ENCODE peak calls at places on chromosomes 11 and 22, in six cellular contexts. One of them, this sample, is unnamed.

GRCh38 chr11:123567466-123567865 is 87.0 kb downstream of the SCN3B start:
- DNase-seq in IMR-90: no peak
- DNase-seq in neural crest cell: no peak
- DNase-seq in upper lobe of right lung: no peak
- DNase-seq in AG09319: no peak
- DNase-seq in heart left ventricle: no peak
- DNase-seq in this sample: no peak

GRCh38 chr22:43152355-43153071 is 1.2 kb downstream of the TSPO start:
- DNase-seq in heart left ventricle: peak; percentile 72
- DNase-seq in neural crest cell: no peak
- DNase-seq in AG09319: peak; percentile 39
- DNase-seq in IMR-90: peak; percentile 22
- DNase-seq in upper lobe of right lung: peak; percentile 92
- DNase-seq in this sample: no peak

GRCh38 chr22:47210112-47210657 is 447.7 kb downstream of the TBC1D22A start:
- DNase-seq in AG09319: no peak
- DNase-seq in neural crest cell: no peak
- DNase-seq in heart left ventricle: no peak
- DNase-seq in IMR-90: no peak
- DNase-seq in upper lobe of right lung: no peak
- DNase-seq in this sample: no peak

GRCh38 chr11:73612601-73613137 is 14.8 kb upstream of the FAM168A start:
- DNase-seq in neural crest cell: no peak
- DNase-seq in heart left ventricle: no peak
- DNase-seq in upper lobe of right lung: no peak
- DNase-seq in IMR-90: peak; percentile 8
- DNase-seq in AG09319: no peak
- DNase-seq in this sample: no peak

GRCh38 chr11:125553357-125553756 is 15.9 kb upstream of the EI24 start:
- DNase-seq in neural crest cell: no peak
- DNase-seq in AG09319: no peak
- DNase-seq in heart left ventricle: no peak
- DNase-seq in IMR-90: no peak
- DNase-seq in upper lobe of right lung: no peak
- DNase-seq in this sample: no peak

GRCh38 chr11:102254047-102254446 is 63.2 kb upstream of the BIRC3 start:
- DNase-seq in upper lobe of right lung: no peak
- DNase-seq in IMR-90: no peak
- DNase-seq in heart left ventricle: no peak
- DNase-seq in AG09319: no peak
- DNase-seq in neural crest cell: no peak
- DNase-seq in this sample: no peak

GRCh38 chr11:2559527-2560311 is 114.9 kb downstream of the KCNQ1 start:
- DNase-seq in heart left ventricle: no peak
- DNase-seq in neural crest cell: no peak
- DNase-seq in AG09319: no peak
- DNase-seq in upper lobe of right lung: peak; percentile 56
- DNase-seq in IMR-90: no peak
- DNase-seq in this sample: peak; percentile 87

GRCh38 chr11:75105462-75105925 is 8.8 kb upstream of the OR2AT4 start:
- DNase-seq in upper lobe of right lung: no peak
- DNase-seq in neural crest cell: peak; percentile 22
- DNase-seq in heart left ventricle: no peak
- DNase-seq in AG09319: no peak
- DNase-seq in IMR-90: no peak
- DNase-seq in this sample: no peak

GRCh38 chr11:34166806-34167740 is 61.6 kb downstream of the NAT10 start:
- DNase-seq in IMR-90: no peak
- DNase-seq in AG09319: no peak
- DNase-seq in heart left ventricle: no peak
- DNase-seq in neural crest cell: no peak
- DNase-seq in upper lobe of right lung: no peak
- DNase-seq in this sample: no peak

GRCh38 chr11:33801821-33802413 is 27.6 kb upstream of the FBXO3 start:
- DNase-seq in upper lobe of right lung: no peak
- DNase-seq in heart left ventricle: no peak
- DNase-seq in neural crest cell: no peak
- DNase-seq in AG09319: no peak
- DNase-seq in IMR-90: no peak
- DNase-seq in this sample: no peak

GRCh38 chr11:78354741-78355705 is 62.6 kb downstream of the GAB2 start:
- DNase-seq in neural crest cell: no peak
- DNase-seq in AG09319: peak; percentile 32
- DNase-seq in upper lobe of right lung: peak; percentile 66
- DNase-seq in IMR-90: no peak
- DNase-seq in heart left ventricle: no peak
- DNase-seq in this sample: no peak

GRCh38 chr11:61149624-61150615 is 11.3 kb downstream of the VPS37C start:
- DNase-seq in upper lobe of right lung: peak; percentile 60
- DNase-seq in AG09319: no peak
- DNase-seq in IMR-90: peak; percentile 63
- DNase-seq in heart left ventricle: no peak
- DNase-seq in neural crest cell: peak; percentile 31
- DNase-seq in this sample: no peak

GRCh38 chr11:66150140-66150539 is 80.1 kb downstream of the PACS1 start:
- DNase-seq in heart left ventricle: no peak
- DNase-seq in AG09319: no peak
- DNase-seq in upper lobe of right lung: no peak
- DNase-seq in IMR-90: peak; percentile 8
- DNase-seq in neural crest cell: no peak
- DNase-seq in this sample: no peak

GRCh38 chr11:124535552-124536232 is 7.8 kb downstream of the OR8B12 start:
- DNase-seq in heart left ventricle: no peak
- DNase-seq in upper lobe of right lung: no peak
- DNase-seq in neural crest cell: no peak
- DNase-seq in IMR-90: peak; percentile 6
- DNase-seq in AG09319: no peak
- DNase-seq in this sample: no peak

GRCh38 chr11:12154871-12155668 is 44.7 kb downstream of the MICAL2 start:
- DNase-seq in IMR-90: no peak
- DNase-seq in upper lobe of right lung: no peak
- DNase-seq in neural crest cell: no peak
- DNase-seq in AG09319: no peak
- DNase-seq in heart left ventricle: no peak
- DNase-seq in this sample: no peak

GRCh38 chr11:665707-666281 is 28.7 kb downstream of the DRD4 start:
- DNase-seq in neural crest cell: no peak
- DNase-seq in IMR-90: peak; percentile 29
- DNase-seq in upper lobe of right lung: no peak
- DNase-seq in heart left ventricle: no peak
- DNase-seq in AG09319: no peak
- DNase-seq in this sample: no peak

DNA sequence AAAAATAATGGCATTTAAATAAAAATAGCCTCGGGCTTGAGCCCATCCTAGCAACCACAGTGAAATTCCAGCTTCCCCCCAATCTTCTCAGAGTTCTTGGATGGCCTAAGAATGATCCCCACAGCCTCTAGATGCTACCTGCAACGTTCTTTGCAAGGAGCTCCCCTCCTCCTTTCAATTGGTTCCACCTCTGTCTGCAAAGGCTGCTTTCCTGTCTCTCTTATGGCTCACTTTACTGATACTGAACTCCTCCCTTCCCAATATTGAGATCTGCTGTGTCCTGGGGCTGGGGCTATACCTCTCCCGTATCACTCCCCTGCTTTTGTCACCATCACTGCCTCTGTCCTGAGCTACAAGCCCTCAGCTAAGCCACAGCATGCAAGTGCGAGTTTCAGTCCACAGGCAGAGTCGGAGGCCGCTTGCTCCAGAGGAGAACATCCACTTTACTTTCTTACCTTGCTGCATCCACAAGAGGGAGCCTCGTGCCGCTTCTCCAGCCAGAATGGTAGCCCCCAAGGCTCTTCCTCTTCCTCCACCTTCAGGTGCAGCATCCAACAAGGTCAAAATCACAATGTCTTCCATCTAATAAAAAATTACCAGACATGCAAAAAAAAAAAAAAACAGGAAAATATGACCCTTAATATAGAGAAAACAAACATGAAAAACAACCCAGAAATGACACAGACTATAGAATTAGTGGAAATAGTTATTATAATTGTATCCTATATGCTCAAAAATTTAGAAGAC is 48.6 kb upstream of the TMEM45B start:
- DNase-seq in neural crest cell: peak; percentile 32
- DNase-seq in IMR-90: peak; percentile 23
- DNase-seq in heart left ventricle: no peak
- DNase-seq in AG09319: no peak
- DNase-seq in upper lobe of right lung: no peak
- DNase-seq in this sample: no peak
- TF ChIP-seq CTCF in neural crest cell: peak; percentile 75
- TF ChIP-seq CTCF in IMR-90: peak; percentile 49
- TF ChIP-seq CTCF in heart left ventricle: no peak
- TF ChIP-seq CTCF in AG09319: peak; percentile 57
- TF ChIP-seq CTCF in upper lobe of right lung: peak; percentile 45
- TF ChIP-seq CTCF in this sample: peak; percentile 82

GRCh38 chr22:45318558-45319318 is 9.0 kb downstream of the FAM118A start:
- DNase-seq in heart left ventricle: no peak
- DNase-seq in upper lobe of right lung: no peak
- DNase-seq in neural crest cell: no peak
- DNase-seq in AG09319: no peak
- DNase-seq in IMR-90: peak; percentile 70
- DNase-seq in this sample: no peak

GRCh38 chr22:45318168-45318557 is 8.4 kb downstream of the FAM118A start:
- DNase-seq in AG09319: peak; percentile 82
- DNase-seq in IMR-90: peak; percentile 97
- DNase-seq in upper lobe of right lung: peak; percentile 74
- DNase-seq in neural crest cell: no peak
- DNase-seq in heart left ventricle: peak; percentile 81
- DNase-seq in this sample: no peak

GRCh38 chr22:45319319-45319675 is 9.6 kb downstream of the FAM118A start:
- DNase-seq in upper lobe of right lung: no peak
- DNase-seq in IMR-90: peak; percentile 77
- DNase-seq in AG09319: no peak
- DNase-seq in heart left ventricle: no peak
- DNase-seq in neural crest cell: no peak
- DNase-seq in this sample: no peak

GRCh38 chr22:45316796-45317526 is 7.2 kb downstream of the FAM118A start:
- DNase-seq in AG09319: no peak
- DNase-seq in neural crest cell: no peak
- DNase-seq in heart left ventricle: no peak
- DNase-seq in upper lobe of right lung: no peak
- DNase-seq in IMR-90: no peak
- DNase-seq in this sample: no peak

DNA sequence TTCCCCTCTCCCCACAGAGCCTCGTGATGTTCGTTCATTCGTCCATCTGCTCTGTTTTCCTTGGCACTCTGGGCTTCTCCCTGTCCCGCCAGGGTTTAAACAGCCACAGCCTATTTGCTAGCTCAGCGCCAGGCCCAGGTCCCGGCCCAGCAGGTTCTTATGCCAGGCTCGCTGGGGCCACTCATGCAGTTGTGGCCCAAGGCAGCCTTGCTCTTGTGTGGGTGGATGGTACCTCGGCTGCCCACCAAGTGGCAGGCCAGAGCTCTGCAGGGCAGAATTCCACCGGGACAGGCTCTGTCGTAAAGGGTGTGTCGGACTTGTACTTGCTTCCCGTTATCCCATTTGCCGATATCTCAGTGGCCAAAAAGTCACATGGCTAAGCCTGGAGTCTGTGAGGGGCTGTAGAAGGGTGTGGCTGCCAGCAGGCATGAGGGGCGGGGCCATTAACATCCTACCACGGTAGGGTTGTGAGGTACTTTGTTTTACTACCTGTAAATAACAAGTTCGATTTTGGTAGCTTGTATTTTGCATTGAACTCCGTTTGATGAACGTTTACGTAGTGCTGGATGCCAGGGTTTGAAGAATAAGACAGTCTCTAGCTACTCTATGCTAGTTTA is 7.9 kb downstream of the FAM118A start:
- DNase-seq in IMR-90: peak; percentile 37
- DNase-seq in upper lobe of right lung: no peak
- DNase-seq in heart left ventricle: peak; percentile 69
- DNase-seq in AG09319: peak; percentile 25
- DNase-seq in neural crest cell: no peak
- DNase-seq in this sample: no peak
- TF ChIP-seq CTCF in IMR-90: peak; percentile 23
- TF ChIP-seq CTCF in upper lobe of right lung: peak; percentile 30
- TF ChIP-seq CTCF in heart left ventricle: peak; percentile 48
- TF ChIP-seq CTCF in AG09319: peak; percentile 44
- TF ChIP-seq CTCF in neural crest cell: peak; percentile 36
- TF ChIP-seq CTCF in this sample: peak; percentile 68

DNA sequence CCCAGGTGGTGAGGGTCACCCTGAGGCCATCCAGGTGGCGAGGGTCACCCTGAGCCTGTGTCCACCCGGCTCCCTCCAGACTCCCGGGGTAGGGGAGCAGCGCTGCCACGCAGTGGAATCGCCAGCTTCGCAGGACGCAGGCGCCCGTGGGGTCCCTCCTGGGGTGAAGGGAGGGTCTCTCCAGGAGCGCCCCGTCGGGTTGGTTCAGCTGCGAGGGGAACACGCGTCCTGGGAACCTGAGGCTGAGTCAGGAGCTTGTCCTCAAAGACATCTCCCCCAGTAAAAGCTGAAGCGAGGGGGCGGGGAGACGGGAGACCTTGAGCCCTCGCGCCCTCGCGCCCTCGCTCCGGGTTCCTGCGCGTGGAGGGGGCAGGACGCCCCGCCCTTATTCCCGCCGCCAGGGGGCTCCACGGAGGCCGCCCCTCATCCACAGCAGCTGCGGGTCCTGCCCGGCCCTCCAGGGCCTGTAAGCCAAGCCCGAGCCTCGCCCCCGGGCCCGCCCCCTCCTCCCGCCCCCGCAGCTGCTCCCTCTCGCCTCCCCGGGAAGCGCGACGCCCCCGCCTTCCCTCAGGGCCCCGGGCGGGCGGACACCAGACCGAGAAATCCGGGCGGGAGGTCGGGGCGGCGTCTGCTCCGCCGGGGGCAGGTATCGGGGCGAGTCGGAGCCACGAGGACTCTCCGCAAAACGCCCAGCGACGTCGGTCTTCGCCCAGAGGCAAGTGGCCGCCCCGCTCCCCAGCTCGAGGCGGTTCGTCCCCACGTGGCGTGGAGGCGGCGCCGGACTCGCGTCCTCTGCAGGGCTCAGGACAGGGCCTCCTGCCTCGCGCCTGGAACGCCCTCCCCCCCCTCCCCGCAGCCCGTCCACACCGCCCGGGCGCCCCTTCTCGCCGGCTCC is 22.8 kb downstream of the PIM3 start:
- DNase-seq in heart left ventricle: peak; percentile 18
- DNase-seq in IMR-90: no peak
- DNase-seq in upper lobe of right lung: peak; percentile 72
- DNase-seq in AG09319: no peak
- DNase-seq in neural crest cell: no peak
- DNase-seq in this sample: peak; percentile 88
- TF ChIP-seq CTCF in heart left ventricle: peak; percentile 39
- TF ChIP-seq CTCF in IMR-90: peak; percentile 28
- TF ChIP-seq CTCF in upper lobe of right lung: peak; percentile 49
- TF ChIP-seq CTCF in AG09319: peak; percentile 30
- TF ChIP-seq CTCF in neural crest cell: peak; percentile 59
- TF ChIP-seq CTCF in this sample: peak; percentile 71

GRCh38 chr11:72460091-72460647 is 25.8 kb upstream of the CLPB start:
- DNase-seq in upper lobe of right lung: no peak
- DNase-seq in neural crest cell: no peak
- DNase-seq in IMR-90: no peak
- DNase-seq in heart left ventricle: no peak
- DNase-seq in AG09319: no peak
- DNase-seq in this sample: no peak

GRCh38 chr11:72456651-72457050 is 22.3 kb upstream of the CLPB start:
- DNase-seq in heart left ventricle: no peak
- DNase-seq in upper lobe of right lung: no peak
- DNase-seq in AG09319: no peak
- DNase-seq in IMR-90: no peak
- DNase-seq in neural crest cell: no peak
- DNase-seq in this sample: no peak

GRCh38 chr11:72451836-72452376 is 17.6 kb upstream of the CLPB start:
- DNase-seq in heart left ventricle: no peak
- DNase-seq in AG09319: no peak
- DNase-seq in upper lobe of right lung: no peak
- DNase-seq in neural crest cell: no peak
- DNase-seq in IMR-90: no peak
- DNase-seq in this sample: no peak

GRCh38 chr11:72454791-72455190 is 20.5 kb upstream of the CLPB start:
- DNase-seq in IMR-90: no peak
- DNase-seq in neural crest cell: no peak
- DNase-seq in upper lobe of right lung: no peak
- DNase-seq in heart left ventricle: no peak
- DNase-seq in AG09319: no peak
- DNase-seq in this sample: no peak
- TF ChIP-seq CTCF in IMR-90: no peak
- TF ChIP-seq CTCF in neural crest cell: no peak
- TF ChIP-seq CTCF in upper lobe of right lung: no peak
- TF ChIP-seq CTCF in heart left ventricle: no peak
- TF ChIP-seq CTCF in AG09319: no peak
- TF ChIP-seq CTCF in this sample: peak; percentile 12

This sample was measured in chondrocyte.